ENCODE peak calls at places on chromosomes 3 and 15, in ten cellular contexts. J, W, O, S, Q, N, L, Z, M and E are unnamed samples.

GRCh38 chr3:177597325-177598109 is 400.2 kb upstream of the TBL1XR1 start:
- DNase-seq in N (no peak), M (peak; percentile 25), S (peak; percentile 63), O (peak; percentile 17), L (peak; percentile 56), Q (no peak), Z (peak; percentile 85), W (peak; percentile 16), J (peak; percentile 26), E (peak; percentile 42)

GRCh38 chr3:17238029-17238428 is 353.3 kb downstream of the PLCL2 start:
- DNase-seq in J (no peak), M (no peak), S (no peak), W (no peak), Z (no peak), L (no peak), O (no peak), Q (no peak), N (no peak), E (no peak)

GRCh38 chr15:90558182-90558581 is 28.5 kb downstream of the CRTC3 start:
- DNase-seq in J (no peak), W (no peak), L (peak; percentile 43), N (no peak), Z (no peak), O (peak; percentile 63), M (peak; percentile 19), Q (peak; percentile 84), S (peak; percentile 71), E (no peak)

GRCh38 chr3:70108072-70108471 is 108.5 kb downstream of the SAMMSON start:
- DNase-seq in N (peak; percentile 21), L (no peak), M (no peak), S (no peak), Q (peak; percentile 18), J (no peak), W (no peak), O (no peak), Z (peak; percentile 10), E (no peak)

GRCh38 chr3:155193868-155194267 is 99.6 kb downstream of the STRIT1 start:
- DNase-seq in S (no peak), M (no peak), L (no peak), W (no peak), N (no peak), Z (no peak), Q (no peak), O (no peak), J (no peak), E (no peak)

GRCh38 chr15:90362936-90363212 is 10.8 kb downstream of the ZNF774 start:
- DNase-seq in M (no peak), W (no peak), N (no peak), J (peak; percentile 21), Z (peak; percentile 62), S (peak; percentile 70), L (peak; percentile 48), Q (no peak), O (no peak), E (peak; percentile 67)

GRCh38 chr15:29440541-29440940 is 170.9 kb upstream of the NSMCE3 start:
- DNase-seq in M (no peak), L (no peak), W (no peak), N (no peak), J (no peak), Z (no peak), O (no peak), Q (no peak), S (no peak), E (no peak)

GRCh38 chr15:68650901-68651709 is 72.3 kb downstream of the CORO2B start:
- DNase-seq in O (peak; percentile 77), Z (peak; percentile 57), M (peak; percentile 61), Q (peak; percentile 18), S (no peak), J (peak; percentile 31), W (peak; percentile 16), L (peak; percentile 23), N (peak; percentile 32), E (no peak)

GRCh38 chr15:95645791-95646338 is 684.6 kb upstream of the NR2F2 start:
- DNase-seq in L (no peak), Q (no peak), S (no peak), N (no peak), M (no peak), J (no peak), O (no peak), W (no peak), Z (no peak), E (no peak)

GRCh38 chr15:70632981-70633380 is 130.4 kb downstream of the UACA start:
- DNase-seq in O (no peak), L (no peak), M (no peak), S (no peak), Q (no peak), J (no peak), W (no peak), N (no peak), Z (no peak), E (peak; percentile 39)

GRCh38 chr15:87619161-87619960 is 637.2 kb downstream of the NTRK3 start:
- DNase-seq in S (no peak), Z (no peak), J (no peak), Q (no peak), M (no peak), N (peak; percentile 7), L (peak; percentile 34), O (no peak), W (no peak), E (no peak)

GRCh38 chr15:37007301-37007700 is 93.0 kb downstream of the MEIS2 start:
- DNase-seq in O (no peak), Z (no peak), Q (no peak), S (no peak), L (no peak), M (no peak), N (no peak), J (no peak), W (no peak), E (no peak)

GRCh38 chr15:37004981-37005735 is 95.2 kb downstream of the MEIS2 start:
- DNase-seq in Z (no peak), O (no peak), W (no peak), S (no peak), M (no peak), Q (no peak), N (no peak), L (no peak), J (no peak), E (no peak)

GRCh38 chr15:37010595-37010994 is 89.8 kb downstream of the MEIS2 start:
- DNase-seq in L (no peak), S (no peak), Q (no peak), W (no peak), N (no peak), J (no peak), M (no peak), Z (no peak), O (no peak), E (no peak)

GRCh38 chr15:37009288-37009687 is 91.1 kb downstream of the MEIS2 start:
- DNase-seq in J (no peak), M (no peak), Q (peak; percentile 49), W (no peak), S (no peak), Z (no peak), L (no peak), N (no peak), O (no peak), E (no peak)

DNA sequence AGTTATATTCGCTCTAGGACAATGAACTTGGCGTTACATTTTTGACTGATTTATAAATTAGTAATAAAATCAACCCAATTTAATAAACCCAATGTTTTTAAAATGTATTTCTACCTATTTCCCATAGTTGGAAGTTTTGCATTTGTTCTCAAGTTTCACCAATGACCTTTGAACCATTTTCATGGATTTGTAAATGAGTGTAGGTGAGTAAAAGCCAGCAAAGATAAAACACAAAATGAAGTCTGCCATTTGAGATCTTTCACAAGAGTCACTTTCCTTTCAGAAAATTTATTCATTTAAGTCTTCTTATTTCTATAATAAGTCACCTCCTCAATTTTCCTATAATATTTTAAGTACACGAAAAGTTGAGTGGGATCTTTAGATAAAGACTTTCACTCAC is 92.1 kb downstream of the MEIS2 start:
- DNase-seq in M (no peak), W (no peak), L (no peak), J (no peak), S (no peak), Q (peak; percentile 42), N (no peak), O (no peak), Z (no peak), E (no peak)
- H3K4me1 ChIP-seq in M (no peaks in the 10 kb centered on the region), W (no peaks in the 10 kb centered on the region), L (no peaks in the 10 kb centered on the region), J (no peaks in the 10 kb centered on the region), S (peaks cover 4% of the 10 kb centered on the region), Q (peaks cover 33% of the 10 kb centered on the region), N (no peaks in the 10 kb centered on the region), O (peaks cover 20% of the 10 kb centered on the region), Z (no peaks in the 10 kb centered on the region), E (no peaks in the 10 kb centered on the region)

GRCh38 chr3:41247055-41247454 is 47.8 kb downstream of the CTNNB1 start:
- DNase-seq in L (no peak), S (no peak), Q (no peak), Z (no peak), J (no peak), N (no peak), O (no peak), M (no peak), W (no peak), E (no peak)
- H3K27me3 ChIP-seq in L (no peaks in the 10 kb centered on the region), S (no peaks in the 10 kb centered on the region), Q (no peaks in the 10 kb centered on the region), Z (no peaks in the 10 kb centered on the region), J (no peaks in the 10 kb centered on the region), N (no peaks in the 10 kb centered on the region), O (no peaks in the 10 kb centered on the region), M (no peaks in the 10 kb centered on the region), W (no peaks in the 10 kb centered on the region), E (no peaks in the 10 kb centered on the region)

GRCh38 chr3:140455476-140455875 is 222.4 kb upstream of the TRIM42 start:
- DNase-seq in Z (no peak), W (no peak), M (no peak), Q (no peak), J (no peak), O (no peak), N (peak; percentile 49), L (no peak), S (no peak), E (no peak)

GRCh38 chr3:140459462-140459861 is 218.4 kb upstream of the TRIM42 start:
- DNase-seq in J (no peak), N (no peak), O (no peak), S (no peak), Q (no peak), Z (no peak), W (no peak), L (no peak), M (no peak), E (no peak)

GRCh38 chr3:140453750-140454149 is 224.1 kb upstream of the TRIM42 start:
- DNase-seq in N (no peak), Q (no peak), O (no peak), J (no peak), S (no peak), M (no peak), Z (no peak), W (no peak), L (no peak), E (no peak)

DNA sequence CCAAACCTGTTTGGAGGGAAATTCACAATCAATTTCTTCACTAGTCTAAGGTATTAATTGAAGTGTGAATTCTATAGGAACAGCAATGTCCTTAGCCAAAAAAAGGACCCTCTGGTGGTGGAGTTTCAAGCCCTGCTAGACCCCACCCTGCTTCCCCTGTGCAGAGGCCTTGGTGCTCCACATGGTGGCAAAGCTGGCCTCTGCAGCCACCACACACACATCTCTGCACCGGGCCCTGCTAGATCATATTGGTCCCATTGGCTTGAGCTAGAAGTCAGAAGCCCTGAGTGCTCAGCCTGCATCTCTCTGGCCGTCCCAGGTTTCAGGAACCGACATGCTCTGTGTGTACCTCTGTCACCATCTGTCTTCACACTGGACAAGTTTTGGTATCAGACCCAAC is 220.9 kb upstream of the TRIM42 start:
- DNase-seq in N (no peak), M (no peak), W (no peak), L (no peak), Q (no peak), Z (no peak), O (no peak), S (no peak), J (no peak), E (no peak)
- H3K4me1 ChIP-seq in N (no peaks in the 10 kb centered on the region), M (no peaks in the 10 kb centered on the region), W (no peaks in the 10 kb centered on the region), L (no peaks in the 10 kb centered on the region), Q (no peaks in the 10 kb centered on the region), Z (no peaks in the 10 kb centered on the region), O (no peaks in the 10 kb centered on the region), S (no peaks in the 10 kb centered on the region), J (no peaks in the 10 kb centered on the region), E (no peaks in the 10 kb centered on the region)

GRCh38 chr3:14369675-14370669 is 32.4 kb upstream of the SLC6A6 start:
- DNase-seq in O (peak; percentile 36), Q (peak; percentile 41), L (no peak), J (peak; percentile 82), S (no peak), Z (no peak), W (no peak), M (peak; percentile 52), N (no peak), E (no peak)
- H3K27me3 ChIP-seq in O (no peaks in the 10 kb centered on the region), Q (peaks cover 36% of the 10 kb centered on the region), L (no peaks in the 10 kb centered on the region), J (no peaks in the 10 kb centered on the region), S (no peaks in the 10 kb centered on the region), Z (no peaks in the 10 kb centered on the region), W (no peaks in the 10 kb centered on the region), M (no peaks in the 10 kb centered on the region), N (no peaks in the 10 kb centered on the region), E (no peaks in the 10 kb centered on the region)